ENCODE peak calls at places on chromosomes 3 and 15, in four cellular contexts. Y, W, O and X are unnamed samples.

GRCh38 chr3:157129782-157130137 is 30.2 kb downstream of the CCNL1 start:
- DNase-seq in O (no peak), W (no peak), Y (no peak), X (no peak)

GRCh38 chr3:149247929-149248691 is 26.5 kb upstream of the CP start:
- DNase-seq in O (peak; percentile 40), Y (peak; percentile 76), W (no peak), X (no peak)

GRCh38 chr15:57196865-57197264 is 179.4 kb upstream of the CGNL1 start:
- DNase-seq in O (peak; percentile 30), Y (peak; percentile 59), W (no peak), X (no peak)

GRCh38 chr3:134039161-134039862 is 9.6 kb upstream of the SLCO2A1 start:
- DNase-seq in Y (no peak), O (no peak), W (no peak), X (no peak)

GRCh38 chr15:65042776-65043322 is 2.3 kb upstream of the SLC51B start:
- DNase-seq in O (no peak), W (no peak), Y (no peak), X (no peak)

GRCh38 chr15:59330649-59331048 is 42.0 kb downstream of the MYO1E start:
- DNase-seq in W (no peak), O (no peak), Y (no peak), X (no peak)

GRCh38 chr15:50114381-50114780 is 4.7 kb downstream of the ATP8B4 start:
- DNase-seq in Y (no peak), W (no peak), O (no peak), X (no peak)

GRCh38 chr3:52052831-52053306 is 3.5 kb downstream of the DUSP7 start:
- DNase-seq in O (peak; percentile 86), W (peak; percentile 31), Y (peak; percentile 79), X (peak; percentile 23)

GRCh38 chr15:51094606-51095569 is at the start of gene TNFAIP8L3:
- DNase-seq in O (peak; percentile 67), W (no peak), Y (no peak), X (no peak)

GRCh38 chr3:16311960-16312451 is 47.0 kb downstream of the OXNAD1 start:
- DNase-seq in W (no peak), O (no peak), Y (peak; percentile 80), X (no peak)

GRCh38 chr15:50163719-50164410 is 18.1 kb upstream of the SLC27A2 start:
- DNase-seq in W (no peak), O (no peak), Y (no peak), X (no peak)

GRCh38 chr3:14725564-14726420 is 50.9 kb downstream of the C3orf20 start:
- DNase-seq in Y (peak; percentile 23), O (peak; percentile 30), W (no peak), X (no peak)

GRCh38 chr15:78317145-78317836 is 17.9 kb upstream of the SKIC8 start:
- DNase-seq in W (no peak), Y (peak; percentile 27), O (no peak), X (no peak)

GRCh38 chr3:123102826-123103225 is 36.0 kb downstream of the PDIA5 start:
- DNase-seq in Y (peak; percentile 21), O (no peak), W (no peak), X (no peak)

GRCh38 chr3:54138937-54139547 is 16.7 kb downstream of the CACNA2D3 start:
- DNase-seq in O (no peak), W (no peak), Y (no peak), X (no peak)

GRCh38 chr3:153173758-153174516 is 11.9 kb downstream of the RAP2B start:
- DNase-seq in W (no peak), Y (peak; percentile 75), O (no peak), X (no peak)